ENCODE peak calls at places on chromosomes 11 and 22, in nine cellular contexts. L is small intestine; I is A549; W is tibial artery; B is CD8-positive, alpha-beta memory T cell; M is stomach; Q is heart right ventricle; F is adipocyte; Z is BE2C. J is an unnamed sample.
A peak's percentile ranks its signal among the peaks of the same experiment; 100 is the strongest.

GRCh38 chr11:95727630-95728029 is 62.0 kb downstream of the FAM76B start:
- DNase-seq in B (no peak), M (no peak), Q (no peak), I (no peak), F (no peak), W (no peak), L (no peak), Z (no peak), J (no peak)

GRCh38 chr11:11444027-11444799 is 91.2 kb upstream of the CSNK2A3 start:
- DNase-seq in B (no peak), I (no peak), L (no peak), W (no peak), M (no peak), F (no peak), Z (no peak), Q (no peak), J (no peak)

GRCh38 chr11:74493816-74494630 is 499 bp upstream of the LIPT2 start:
- DNase-seq in Q (no peak), M (no peak), W (no peak), Z (no peak), L (peak; percentile 50), B (no peak), F (peak; percentile 80), I (peak; percentile 33), J (no peak)

GRCh38 chr11:88175707-88176066 is 444 bp upstream of the RAB38 start:
- DNase-seq in M (no peak), L (no peak), F (no peak), Z (no peak), W (no peak), I (no peak), Q (no peak), B (no peak), J (no peak)

GRCh38 chr11:70517996-70518907 is 119.9 kb downstream of the CTTN start:
- DNase-seq in F (peak; percentile 65), Q (no peak), B (no peak), I (no peak), W (no peak), M (no peak), Z (peak; percentile 19), L (no peak), J (no peak)

GRCh38 chr11:120031612-120032600 is 106.0 kb downstream of the TRIM29 start:
- DNase-seq in Z (no peak), B (no peak), W (no peak), M (no peak), F (no peak), I (no peak), L (no peak), Q (no peak), J (no peak)

GRCh38 chr11:73139476-73140198 is 2.5 kb downstream of the FCHSD2 start:
- DNase-seq in Z (no peak), B (no peak), M (no peak), I (peak; percentile 28), Q (no peak), F (peak; percentile 48), W (no peak), L (peak; percentile 25), J (no peak)

GRCh38 chr22:45785458-45785857 is 113.8 kb downstream of the ATXN10 start:
- DNase-seq in Z (no peak), Q (no peak), F (peak; percentile 14), W (no peak), L (no peak), B (no peak), I (peak; percentile 75), M (no peak), J (no peak)

GRCh38 chr11:69817265-69818236 is 1.7 kb downstream of the FGF3 start:
- DNase-seq in F (peak; percentile 24), M (no peak), Z (peak; percentile 41), B (no peak), W (no peak), Q (no peak), L (no peak), I (peak; percentile 28), J (no peak)

DNA sequence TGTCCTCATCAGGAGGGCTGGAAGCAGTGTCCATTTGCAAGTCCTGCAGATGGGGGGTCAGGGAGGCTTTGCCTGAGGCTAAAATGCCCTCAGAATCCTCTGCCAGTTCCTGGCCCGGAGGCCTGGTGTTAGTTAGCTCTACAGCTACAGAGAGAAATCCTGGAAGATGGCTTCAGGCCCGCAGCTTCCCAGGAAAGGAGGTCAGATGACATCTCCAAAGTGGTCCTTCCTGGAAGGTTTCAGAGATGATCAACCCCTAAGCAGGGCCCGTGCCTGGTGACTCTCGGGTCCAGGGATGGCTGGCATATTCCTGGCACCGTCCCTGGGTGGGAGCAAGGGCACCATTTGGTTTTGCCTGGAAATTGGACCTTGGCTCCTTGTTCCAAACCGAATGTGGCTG is 959.1 kb downstream of the BRD1 start:
- DNase-seq in F (no peak), L (no peak), M (no peak), Z (no peak), W (no peak), B (no peak), Q (no peak), I (no peak), J (no peak)
- H3K9me3 ChIP-seq in F (no peaks in the 10 kb centered on the region), L (no peaks in the 10 kb centered on the region), M (no peaks in the 10 kb centered on the region), Z (no peaks in the 10 kb centered on the region), W (no peaks in the 10 kb centered on the region), B (no peaks in the 10 kb centered on the region), Q (peaks cover 11% of the 10 kb centered on the region), I (no peaks in the 10 kb centered on the region), J (no peaks in the 10 kb centered on the region)

DNA sequence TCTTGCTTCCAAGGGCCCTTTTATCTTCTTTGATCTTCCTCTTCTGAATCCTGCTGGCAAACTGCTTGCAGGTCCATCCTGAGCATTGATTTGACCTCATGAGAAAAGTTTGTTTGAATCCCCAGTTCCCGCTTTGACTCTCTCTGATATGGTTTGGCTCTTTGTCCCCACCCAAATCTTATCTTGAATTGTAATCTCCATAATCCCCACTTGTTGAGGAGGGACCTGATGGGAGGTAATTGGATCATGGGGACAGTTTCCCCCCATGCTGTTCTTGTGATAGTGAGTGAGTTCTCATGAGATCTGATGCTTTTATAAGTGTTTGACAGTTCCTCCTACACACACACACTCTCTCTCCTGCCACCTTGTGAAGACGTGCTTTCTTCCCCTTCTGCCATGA is 126.6 kb upstream of the ARHGAP20 start:
- DNase-seq in W (no peak), M (no peak), Z (no peak), I (no peak), F (no peak), Q (no peak), L (no peak), B (no peak), J (no peak)
- H3K9me3 ChIP-seq in W (no peaks in the 10 kb centered on the region), M (no peaks in the 10 kb centered on the region), Z (no peaks in the 10 kb centered on the region), I (no peaks in the 10 kb centered on the region), F (no peaks in the 10 kb centered on the region), Q (peaks cover 10% of the 10 kb centered on the region), L (no peaks in the 10 kb centered on the region), B (no peaks in the 10 kb centered on the region), J (no peaks in the 10 kb centered on the region)

GRCh38 chr22:39136317-39136716 is 16.2 kb downstream of the CBX7 start:
- DNase-seq in Z (no peak), B (no peak), F (no peak), I (no peak), M (no peak), L (no peak), Q (no peak), W (peak; percentile 58), J (no peak)

GRCh38 chr22:39142088-39142667 is 10.3 kb downstream of the CBX7 start:
- DNase-seq in Z (no peak), W (no peak), I (no peak), M (no peak), L (no peak), F (no peak), B (no peak), Q (no peak), J (no peak)

GRCh38 chr22:39144101-39144815 is 8.2 kb downstream of the CBX7 start:
- DNase-seq in W (peak; percentile 68), Q (no peak), M (peak; percentile 60), Z (no peak), I (no peak), F (peak; percentile 62), L (peak; percentile 66), B (peak; percentile 50), J (no peak)

GRCh38 chr22:39138357-39138997 is 14.0 kb downstream of the CBX7 start:
- DNase-seq in I (no peak), L (no peak), M (no peak), Q (no peak), Z (no peak), F (no peak), W (no peak), B (no peak), J (no peak)

GRCh38 chr22:39139933-39140332 is 12.5 kb downstream of the CBX7 start:
- DNase-seq in I (no peak), M (no peak), Q (no peak), B (no peak), Z (no peak), W (no peak), F (no peak), L (no peak), J (no peak)
- H3K9me3 ChIP-seq in I (no peaks in the 10 kb centered on the region), M (no peaks in the 10 kb centered on the region), Q (no peaks in the 10 kb centered on the region), B (no peaks in the 10 kb centered on the region), Z (no peaks in the 10 kb centered on the region), W (no peaks in the 10 kb centered on the region), F (no peaks in the 10 kb centered on the region), L (no peaks in the 10 kb centered on the region), J (no peaks in the 10 kb centered on the region)

GRCh38 chr11:102566112-102566511 is 35.6 kb upstream of the MMP7 start:
- DNase-seq in L (peak; percentile 61), I (no peak), Z (no peak), B (no peak), W (no peak), M (no peak), F (no peak), Q (no peak), J (no peak)
- H3K9me3 ChIP-seq in L (no peaks in the 10 kb centered on the region), I (peaks cover 16% of the 10 kb centered on the region), Z (no peaks in the 10 kb centered on the region), B (no peaks in the 10 kb centered on the region), W (no peaks in the 10 kb centered on the region), M (no peaks in the 10 kb centered on the region), F (peaks cover 12% of the 10 kb centered on the region), Q (peaks cover 7% of the 10 kb centered on the region), J (no peaks in the 10 kb centered on the region)

DNA sequence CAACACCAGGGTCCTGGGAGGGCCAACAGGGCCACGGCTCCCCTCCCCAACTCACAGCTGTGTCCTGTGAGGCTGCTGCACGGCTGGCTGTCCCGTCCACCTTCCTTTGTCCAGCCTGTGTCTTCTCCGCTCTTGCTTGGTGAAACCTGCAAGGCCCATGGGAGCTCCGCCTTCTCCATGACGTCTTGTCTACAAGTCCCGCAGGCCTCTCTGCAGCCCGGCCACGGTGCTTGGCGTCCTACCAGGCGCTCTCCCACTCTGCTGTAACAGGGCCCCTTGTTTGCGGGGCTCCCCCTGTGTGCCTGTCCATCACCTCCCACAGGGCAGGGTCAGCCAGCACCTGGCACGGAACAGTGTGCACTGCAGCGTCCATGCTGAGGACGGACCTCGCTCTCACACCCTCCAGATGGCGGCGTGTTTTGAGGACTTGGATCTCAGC is 866.8 kb downstream of the TBC1D22A start:
- DNase-seq in F (no peak), I (no peak), M (peak; percentile 23), Z (no peak), L (no peak), Q (no peak), W (peak; percentile 37), B (no peak), J (no peak)
- H3K9me3 ChIP-seq in F (peaks cover 3% of the 10 kb centered on the region), I (no peaks in the 10 kb centered on the region), M (no peaks in the 10 kb centered on the region), Z (no peaks in the 10 kb centered on the region), L (no peaks in the 10 kb centered on the region), Q (no peaks in the 10 kb centered on the region), W (no peaks in the 10 kb centered on the region), B (no peaks in the 10 kb centered on the region), J (no peaks in the 10 kb centered on the region)

GRCh38 chr22:47515384-47516125 is 753.1 kb downstream of the TBC1D22A start:
- DNase-seq in F (no peak), Q (no peak), M (no peak), I (peak; percentile 38), L (no peak), Z (no peak), B (no peak), W (no peak), J (no peak)
- H3K9me3 ChIP-seq in F (peaks cover 3% of the 10 kb centered on the region), Q (no peaks in the 10 kb centered on the region), M (no peaks in the 10 kb centered on the region), I (no peaks in the 10 kb centered on the region), L (no peaks in the 10 kb centered on the region), Z (no peaks in the 10 kb centered on the region), B (no peaks in the 10 kb centered on the region), W (no peaks in the 10 kb centered on the region), J (no peaks in the 10 kb centered on the region)

J was measured in thoracic aorta.